ENCODE peak calls at places on chromosomes 13 and 19, in ten cellular contexts. X, M, T, F, R, C, Z, I, J and P are unnamed samples.

GRCh38 chr13:81395368-81395767 is 1054.4 kb upstream of the SPRY2 start:
- DNase-seq in C (no peak), X (peak; percentile 68), R (no peak), I (no peak), T (no peak), J (no peak), F (no peak), M (peak; percentile 51), Z (no peak), P (no peak)

GRCh38 chr13:53873558-53873957 is 844.9 kb downstream of the OLFM4 start:
- DNase-seq in R (no peak), C (no peak), T (no peak), I (no peak), F (no peak), J (no peak), M (peak; percentile 52), X (no peak), Z (no peak), P (peak; percentile 31)

GRCh38 chr13:43023244-43023931 is at the start of gene DNAJC15:
- DNase-seq in I (peak; percentile 66), J (peak; percentile 84), Z (peak; percentile 63), T (no peak), R (peak; percentile 80), C (peak; percentile 68), X (peak; percentile 54), M (peak; percentile 19), F (peak; percentile 83), P (peak; percentile 80)

GRCh38 chr19:18223860-18224524 is 2.2 kb downstream of the PDE4C start:
- DNase-seq in J (peak; percentile 25), X (no peak), I (no peak), T (no peak), R (no peak), M (peak; percentile 98), Z (no peak), F (no peak), C (no peak), P (peak; percentile 86)

GRCh38 chr13:69935043-69935442 is 172.6 kb upstream of the ATXN8OS start:
- DNase-seq in F (no peak), R (no peak), T (no peak), C (no peak), J (no peak), Z (no peak), M (no peak), X (peak; percentile 8), I (no peak), P (no peak)

GRCh38 chr19:33379151-33379829 is 5.8 kb downstream of the CEBPG start:
- DNase-seq in M (no peak), T (no peak), J (no peak), C (no peak), R (no peak), X (no peak), F (no peak), Z (no peak), I (no peak), P (no peak)

GRCh38 chr13:109698779-109699178 is 87.6 kb downstream of the IRS2 start:
- DNase-seq in F (peak; percentile 38), C (no peak), X (no peak), Z (no peak), M (no peak), I (no peak), J (no peak), R (no peak), T (no peak), P (no peak)

GRCh38 chr13:67369895-67370660 is 139.9 kb upstream of the PCDH9 start:
- DNase-seq in J (no peak), I (no peak), X (no peak), M (no peak), T (no peak), R (no peak), F (no peak), C (peak; percentile 70), Z (no peak), P (no peak)

GRCh38 chr13:98746968-98747367 is 5.5 kb downstream of the SLC15A1 start:
- DNase-seq in T (no peak), R (no peak), C (no peak), X (no peak), I (no peak), M (no peak), Z (no peak), J (no peak), F (no peak), P (no peak)

GRCh38 chr13:59279024-59279423 is 884.7 kb downstream of the DIAPH3 start:
- DNase-seq in Z (no peak), R (no peak), J (no peak), C (no peak), F (no peak), M (no peak), T (no peak), X (no peak), I (no peak), P (no peak)

GRCh38 chr13:38159710-38160109 is 189.9 kb upstream of the UFM1 start:
- DNase-seq in R (no peak), J (no peak), M (no peak), Z (no peak), C (no peak), X (no peak), I (no peak), F (no peak), T (no peak), P (no peak)

GRCh38 chr13:90205911-90206310 is 1141.6 kb upstream of the MIR17HG start:
- DNase-seq in M (no peak), F (no peak), J (no peak), C (no peak), X (no peak), R (no peak), I (no peak), T (no peak), Z (no peak), P (no peak)

GRCh38 chr13:106133025-106133424 is 402.4 kb downstream of the EFNB2 start:
- DNase-seq in X (no peak), I (no peak), R (no peak), C (peak; percentile 23), M (no peak), Z (no peak), J (no peak), F (peak; percentile 14), T (no peak), P (no peak)

GRCh38 chr19:4449826-4450075 is 7.8 kb downstream of the UBXN6 start:
- DNase-seq in I (no peak), R (no peak), T (no peak), C (no peak), M (no peak), Z (no peak), X (no peak), J (no peak), F (no peak), P (no peak)

GRCh38 chr13:35978607-35979316 is 152.4 kb downstream of the DCLK1 start:
- DNase-seq in F (peak; percentile 44), T (peak; percentile 36), X (peak; percentile 70), J (peak; percentile 49), R (no peak), Z (peak; percentile 16), I (no peak), M (peak; percentile 66), C (no peak), P (no peak)

GRCh38 chr13:36912983-36913382 is 7.1 kb downstream of the SMAD9 start:
- DNase-seq in J (no peak), T (no peak), M (no peak), Z (no peak), I (no peak), X (no peak), R (no peak), C (no peak), F (no peak), P (no peak)

GRCh38 chr19:18895828-18896341 is at the start of gene CERS1:
- DNase-seq in F (peak; percentile 60), T (peak; percentile 31), C (no peak), R (no peak), X (no peak), I (no peak), M (peak; percentile 99), J (no peak), Z (no peak), P (no peak)

GRCh38 chr13:112582305-112582704 is 5.6 kb downstream of the TUBGCP3 start:
- DNase-seq in C (no peak), R (no peak), I (no peak), F (no peak), M (no peak), J (no peak), Z (no peak), X (no peak), T (no peak), P (peak; percentile 52)

GRCh38 chr19:45638930-45639729 is at the start of gene EML2:
- DNase-seq in Z (peak; percentile 27), F (peak; percentile 76), I (no peak), J (peak; percentile 23), M (peak; percentile 95), C (no peak), T (no peak), R (no peak), X (no peak), P (peak; percentile 93)

GRCh38 chr13:99926014-99926731 is 45.4 kb downstream of the ZIC5 start:
- DNase-seq in M (no peak), T (peak; percentile 43), J (no peak), C (no peak), Z (no peak), R (no peak), F (peak; percentile 34), X (peak; percentile 50), I (no peak), P (no peak)

GRCh38 chr19:31340059-31341025 is 8.9 kb downstream of the TSHZ3 start:
- DNase-seq in Z (no peak), F (peak; percentile 41), T (peak; percentile 80), I (no peak), M (peak; percentile 66), J (no peak), C (no peak), R (no peak), X (no peak), P (no peak)

GRCh38 chr19:2032296-2032941 is 16.9 kb upstream of the BTBD2 start:
- DNase-seq in I (peak; percentile 85), F (peak; percentile 89), J (peak; percentile 97), Z (no peak), R (peak; percentile 99), C (no peak), T (no peak), M (peak; percentile 66), X (peak; percentile 87), P (peak; percentile 99)

GRCh38 chr19:47002853-47003610 is 16.6 kb upstream of the NPAS1 start:
- DNase-seq in T (no peak), M (peak; percentile 60), X (no peak), F (no peak), R (no peak), C (no peak), Z (no peak), J (no peak), I (no peak), P (no peak)

GRCh38 chr19:49553451-49554271 is 25.9 kb downstream of the RCN3 start:
- DNase-seq in J (no peak), M (no peak), R (no peak), Z (no peak), F (peak; percentile 62), T (no peak), X (no peak), I (no peak), C (no peak), P (no peak)

GRCh38 chr13:95100525-95101121 is 200.6 kb downstream of the ABCC4 start:
- DNase-seq in T (no peak), Z (no peak), X (peak; percentile 46), F (no peak), I (no peak), C (no peak), M (no peak), R (no peak), J (no peak), P (no peak)

GRCh38 chr13:22934744-22935523 is 245.8 kb upstream of the SGCG start:
- DNase-seq in C (no peak), M (no peak), X (no peak), J (no peak), R (no peak), F (no peak), T (no peak), I (no peak), Z (no peak), P (no peak)

GRCh38 chr13:32947411-32947810 is 68.8 kb upstream of the KL start:
- DNase-seq in M (no peak), T (no peak), R (no peak), I (no peak), X (no peak), C (no peak), Z (no peak), F (no peak), J (no peak), P (no peak)

GRCh38 chr13:33004454-33004853 is 11.8 kb upstream of the KL start:
- DNase-seq in M (no peak), T (no peak), Z (no peak), X (peak; percentile 21), I (no peak), R (no peak), J (peak; percentile 55), F (peak; percentile 30), C (no peak), P (no peak)